ENCODE peak calls at places on chromosomes 1 and 21, in four cellular contexts. I is tibial artery, H is WERI-Rb-1, G is K562. S is an unnamed sample.

GRCh38 chr1:221397141-221397540 is 344.7 kb downstream of the DUSP10 start:
- DNase-seq in I (no peak), H (no peak), G (no peak), S (no peak)

GRCh38 chr1:9892563-9893528 is 17.2 kb downstream of the CTNNBIP1 start:
- DNase-seq in I (no peak), H (no peak), G (no peak), S (no peak)

GRCh38 chr1:110645962-110646735 is 28.6 kb downstream of the KCNA3 start:
- DNase-seq in I (no peak), H (no peak), G (no peak), S (no peak)

GRCh38 chr1:21669287-21670058 is at the start of gene RAP1GAP:
- DNase-seq in I (peak; percentile 64), H (peak; percentile 47), G (peak; percentile 93), S (peak; percentile 53)

GRCh38 chr1:64263856-64264255 is 60.4 kb downstream of the UBE2U start:
- DNase-seq in I (no peak), H (no peak), G (no peak), S (no peak)

GRCh38 chr1:32305310-32305709 is 13.4 kb downstream of the HDAC1 start:
- DNase-seq in I (no peak), H (no peak), G (no peak), S (no peak)

GRCh38 chr1:63731117-63732043 is 42.4 kb upstream of the ROR1 start:
- DNase-seq in I (peak; percentile 72), H (no peak), G (no peak), S (peak; percentile 62)

GRCh38 chr1:83942914-83943313 is 56.0 kb downstream of the TTLL7 start:
- DNase-seq in I (no peak), H (no peak), G (no peak), S (no peak)

GRCh38 chr1:156295391-156295947 is at the start of gene GLMP:
- DNase-seq in I (peak; percentile 83), H (peak; percentile 46), G (peak; percentile 85), S (peak; percentile 80)

GRCh38 chr1:212315907-212316306 is 30.7 kb downstream of the PPP2R5A start:
- DNase-seq in I (no peak), H (peak; percentile 39), G (no peak), S (peak; percentile 25)

GRCh38 chr1:31583995-31584868 is 7.9 kb downstream of the TINAGL1 start:
- DNase-seq in I (peak; percentile 98), H (no peak), G (no peak), S (peak; percentile 72)

GRCh38 chr1:225887030-225887314 is 2.0 kb downstream of the LEFTY1 start:
- DNase-seq in I (no peak), H (no peak), G (no peak), S (no peak)

GRCh38 chr1:232577809-232578208 is 52.1 kb downstream of the SIPA1L2 start:
- DNase-seq in I (no peak), H (no peak), G (no peak), S (no peak)

GRCh38 chr1:165543651-165544452 is at the start of gene LRRC52:
- DNase-seq in I (peak; percentile 68), H (no peak), G (no peak), S (no peak)

GRCh38 chr1:225876900-225877510 is 5.2 kb downstream of the TMEM63A start:
- DNase-seq in I (no peak), H (no peak), G (no peak), S (no peak)

GRCh38 chr1:108865316-108865910 is 8.5 kb upstream of the AKNAD1 start:
- DNase-seq in I (no peak), H (no peak), G (no peak), S (peak; percentile 32)

GRCh38 chr1:212458817-212459216 is 26.1 kb downstream of the NENF start:
- DNase-seq in I (no peak), H (peak; percentile 26), G (peak; percentile 74), S (no peak)

GRCh38 chr1:18257775-18258174 is 150.2 kb downstream of the IGSF21 start:
- DNase-seq in I (no peak), H (no peak), G (no peak), S (no peak)

GRCh38 chr1:158999301-159000069 is 10.2 kb upstream of the IFI16 start:
- DNase-seq in I (peak; percentile 93), H (no peak), G (no peak), S (peak; percentile 67)

GRCh38 chr1:74375376-74375775 is 137.0 kb downstream of the LRRC53 start:
- DNase-seq in I (no peak), H (no peak), G (no peak), S (no peak)

GRCh38 chr1:54190526-54190925 is 9.3 kb downstream of the CYB5RL start:
- DNase-seq in I (no peak), H (no peak), G (no peak), S (no peak)

GRCh38 chr1:184296466-184297243 is 90.2 kb upstream of the C1orf21 start:
- DNase-seq in I (peak; percentile 90), H (peak; percentile 22), G (no peak), S (peak; percentile 74)

GRCh38 chr1:5093042-5093441 is 438.6 kb downstream of the AJAP1 start:
- DNase-seq in I (no peak), H (no peak), G (no peak), S (no peak)

GRCh38 chr21:40120944-40121575 is 253.8 kb downstream of the PCP4 start:
- DNase-seq in I (no peak), H (no peak), G (peak; percentile 32), S (no peak)

GRCh38 chr1:35220976-35221375 is 28.0 kb upstream of the SFPQ start:
- DNase-seq in I (no peak), H (peak; percentile 23), G (peak; percentile 57), S (no peak)

GRCh38 chr1:177847843-177848242 is 122.0 kb downstream of the SEC16B start:
- DNase-seq in I (no peak), H (no peak), G (no peak), S (no peak)

GRCh38 chr1:38077523-38078147 is 31.0 kb upstream of the POU3F1 start:
- DNase-seq in I (no peak), H (no peak), G (no peak), S (no peak)

GRCh38 chr1:67724928-67725560 is 40.0 kb downstream of the GADD45A start:
- DNase-seq in I (no peak), H (no peak), G (no peak), S (no peak)

GRCh38 chr1:39671433-39671792 is 494 bp downstream of the NT5C1A start:
- DNase-seq in I (peak; percentile 79), H (peak; percentile 27), G (peak; percentile 29), S (no peak)

GRCh38 chr1:27960762-27961645 is 1.2 kb downstream of the XKR8 start:
- DNase-seq in I (peak; percentile 71), H (no peak), G (no peak), S (no peak)

GRCh38 chr1:59738591-59739015 is 76.1 kb upstream of the HOOK1 start:
- DNase-seq in I (no peak), H (no peak), G (no peak), S (no peak)

GRCh38 chr21:35226960-35227741 is 178.0 kb upstream of the RUNX1 start:
- DNase-seq in I (no peak), H (no peak), G (no peak), S (no peak)

GRCh38 chr1:77179632-77180031 is 39.6 kb downstream of the PIGK start:
- DNase-seq in I (no peak), H (no peak), G (no peak), S (no peak)
- TF ChIP-seq CTCF in I (no peak), H (no peak), G (no peak), S (no peak)

GRCh38 chr1:246647513-246647912 is 76.7 kb upstream of the SCCPDH start:
- DNase-seq in I (no peak), H (no peak), G (no peak), S (no peak)

GRCh38 chr1:246642719-246643118 is 76.5 kb downstream of the CNST start:
- DNase-seq in I (no peak), H (no peak), G (no peak), S (no peak)

GRCh38 chr1:246651012-246651411 is 73.2 kb upstream of the SCCPDH start:
- DNase-seq in I (no peak), H (no peak), G (no peak), S (no peak)

GRCh38 chr1:246641394-246641793 is 75.1 kb downstream of the CNST start:
- DNase-seq in I (no peak), H (no peak), G (no peak), S (no peak)

GRCh38 chr1:246647113-246647512 is 77.1 kb upstream of the SCCPDH start:
- DNase-seq in I (no peak), H (peak; percentile 91), G (peak; percentile 53), S (peak; percentile 46)
- TF ChIP-seq CTCF in I (peak; percentile 38), H (peak; percentile 99), G (peak; percentile 57), S (peak; percentile 22)

DNA sequence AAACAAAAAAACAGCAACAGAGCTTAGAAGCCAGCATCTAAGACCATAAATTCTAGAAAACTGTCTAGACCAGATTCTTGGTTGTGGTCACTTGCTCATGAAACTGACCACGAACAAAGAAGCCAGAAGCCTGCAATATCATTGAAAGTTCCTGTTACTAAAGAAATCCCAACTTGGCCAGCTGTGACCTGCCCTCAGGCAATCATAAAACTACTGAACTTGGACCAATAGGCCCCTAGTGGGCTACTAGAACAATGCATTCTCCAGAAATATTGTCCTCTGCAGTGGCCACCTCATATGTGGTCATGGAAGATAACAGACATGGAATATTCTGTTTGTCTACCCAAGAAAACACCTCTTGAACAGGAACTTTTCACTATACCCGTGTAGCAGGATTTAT is 87.7 kb downstream of the SPATA17 start:
- DNase-seq in I (no peak), H (no peak), G (no peak), S (no peak)
- TF ChIP-seq CTCF in I (no peak), H (peak; percentile 28), G (no peak), S (no peak)

GRCh38 chr1:228010921-228011320 is 4.1 kb downstream of the WNT3A start:
- DNase-seq in I (no peak), H (no peak), G (peak; percentile 4), S (no peak)
- TF ChIP-seq CTCF in I (no peak), H (no peak), G (no peak), S (no peak)

DNA sequence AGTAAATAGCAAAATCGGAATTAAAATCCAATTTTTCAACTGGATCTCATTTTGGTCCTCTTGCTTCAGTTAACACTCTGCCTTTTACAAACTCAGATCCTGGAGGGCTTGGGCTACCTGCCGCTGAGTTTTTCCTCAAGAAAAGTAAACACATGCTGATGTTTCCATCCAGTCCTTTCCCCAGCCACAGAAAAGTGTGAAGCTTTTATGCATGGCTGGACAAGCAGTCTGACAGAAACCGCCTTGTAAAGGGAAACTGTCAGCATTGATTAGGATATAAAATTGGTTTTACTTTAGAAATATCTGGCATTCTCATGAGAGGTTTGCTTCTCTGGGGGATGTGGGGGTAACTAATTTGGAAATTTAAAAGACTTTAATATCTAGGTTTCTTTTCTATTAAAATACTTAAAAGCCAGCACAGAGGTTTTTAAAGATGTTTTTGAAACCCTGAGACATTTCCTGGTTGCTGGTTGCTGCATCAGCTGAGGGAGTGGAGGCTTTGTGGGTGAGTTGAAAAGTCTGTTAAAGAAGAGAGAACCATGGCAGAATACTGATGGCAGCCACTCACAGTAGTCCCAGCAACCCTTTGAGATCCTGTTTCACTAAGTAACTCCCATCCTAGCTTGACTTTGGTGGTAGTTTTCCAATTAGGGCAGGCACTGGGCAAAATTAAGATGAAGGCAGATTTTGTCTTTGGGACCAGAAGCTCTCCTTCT is 238.3 kb downstream of the PAPPA2 start:
- DNase-seq in I (no peak), H (no peak), G (no peak), S (no peak)
- TF ChIP-seq CTCF in I (no peak), H (no peak), G (no peak), S (no peak)

GRCh38 chr1:8439015-8439702 is 121.2 kb downstream of the SLC45A1 start:
- DNase-seq in I (peak; percentile 87), H (peak; percentile 68), G (peak; percentile 76), S (peak; percentile 74)
- TF ChIP-seq CTCF in I (no peak), H (peak; percentile 30), G (peak; percentile 43), S (no peak)

S was measured in colonic mucosa.